ENCODE peak calls at places on chromosome 20, in six cellular contexts. R, B, U, P, Z and W are unnamed samples.

GRCh38 chr20:51481311-51481997 is 61.1 kb downstream of the NFATC2 start:
- DNase-seq in R (no peak), B (no peak), U (no peak), P (no peak), Z (peak), W (peak)

GRCh38 chr20:20743511-20744169 is 31.2 kb upstream of the RALGAPA2 start:
- DNase-seq in R (peak), B (peak), U (peak), P (no peak), Z (no peak), W (peak)

GRCh38 chr20:62995898-62996595 is 10.7 kb downstream of the BHLHE23 start:
- DNase-seq in R (no peak), B (no peak), U (no peak), P (no peak), Z (no peak), W (no peak)

GRCh38 chr20:3785240-3786125 is 1.1 kb downstream of the CENPB start:
- DNase-seq in R (no peak), B (no peak), U (peak), P (no peak), Z (peak), W (no peak)

GRCh38 chr20:54456972-54457371 is 18.4 kb upstream of the DOK5 start:
- DNase-seq in R (no peak), B (no peak), U (no peak), P (no peak), Z (no peak), W (no peak)

GRCh38 chr20:62409935-62410741 is 3.1 kb upstream of the CABLES2 start:
- DNase-seq in R (peak), B (peak), U (peak), P (no peak), Z (peak), W (peak)

GRCh38 chr20:47781631-47782030 is 3.6 kb downstream of the SULF2 start:
- DNase-seq in R (no peak), B (peak), U (no peak), P (no peak), Z (no peak), W (no peak)

GRCh38 chr20:58407966-58408557 is 19.0 kb downstream of the VAPB start:
- DNase-seq in R (no peak), B (no peak), U (no peak), P (no peak), Z (peak), W (peak)

GRCh38 chr20:46034039-46034438 is 5.0 kb downstream of the SLC12A5 start:
- DNase-seq in R (no peak), B (no peak), U (no peak), P (no peak), Z (no peak), W (no peak)

GRCh38 chr20:1434571-1435336 is 31.9 kb downstream of the NSFL1C start:
- DNase-seq in R (no peak), B (no peak), U (no peak), P (peak), Z (peak), W (peak)

GRCh38 chr20:63317601-63318291 is 24.8 kb downstream of the COL20A1 start:
- DNase-seq in R (peak), B (no peak), U (peak), P (no peak), Z (no peak), W (no peak)

GRCh38 chr20:32249030-32249738 is 28.3 kb upstream of the KIF3B start:
- DNase-seq in R (no peak), B (no peak), U (no peak), P (no peak), Z (no peak), W (no peak)

GRCh38 chr20:22617160-22617559 is 32.8 kb upstream of the FOXA2 start:
- DNase-seq in R (no peak), B (no peak), U (no peak), P (no peak), Z (peak), W (no peak)

GRCh38 chr20:17912916-17913315 is 55.7 kb downstream of the SNX5 start:
- DNase-seq in R (no peak), B (no peak), U (no peak), P (no peak), Z (no peak), W (no peak)